ENCODE peak calls at places on chromosome 1, in six cellular contexts. K is MV-4-11; V is upper lobe of right lung; Q is effector memory CD8-positive, alpha-beta T cell; R is foreskin fibroblast; U is HS-27A. T is an unnamed sample.
A peak's percentile ranks its signal among the peaks of the same experiment; 100 is the strongest.

GRCh38 chr1:184753608-184754478 is 815 bp downstream of the EDEM3 start:
- DNase-seq in U (no peak), K (peak; percentile 74), V (peak; percentile 81), R (no peak), Q (peak; percentile 45), T (no peak)

GRCh38 chr1:38486115-38486514 is 373.5 kb downstream of the RRAGC start:
- DNase-seq in Q (no peak), R (no peak), U (no peak), V (no peak), K (no peak), T (no peak)

GRCh38 chr1:100313382-100313781 is 38.9 kb upstream of the CDC14A start:
- DNase-seq in U (no peak), V (no peak), K (no peak), R (no peak), Q (no peak), T (no peak)

GRCh38 chr1:231581859-231582258 is 44.7 kb upstream of the DISC1 start:
- DNase-seq in K (no peak), V (no peak), R (no peak), U (no peak), Q (no peak), T (no peak)

GRCh38 chr1:161200992-161201827 is 957 bp upstream of the NDUFS2 start:
- DNase-seq in K (peak; percentile 87), U (no peak), R (peak; percentile 89), Q (no peak), V (no peak), T (peak; percentile 64)

GRCh38 chr1:181806791-181807190 is 254.7 kb downstream of the ZNF648 start:
- DNase-seq in V (no peak), Q (no peak), U (no peak), R (no peak), K (no peak), T (no peak)

GRCh38 chr1:75791022-75791421 is 5.0 kb downstream of the RABGGTB start:
- DNase-seq in V (no peak), U (no peak), K (no peak), Q (no peak), R (no peak), T (no peak)

GRCh38 chr1:81349194-81349965 is 451.4 kb upstream of the ADGRL2 start:
- DNase-seq in U (no peak), V (no peak), Q (no peak), K (no peak), R (no peak), T (no peak)

GRCh38 chr1:224928906-224929305 is 569 bp upstream of the DNAH14 start:
- DNase-seq in R (no peak), Q (no peak), U (no peak), K (no peak), V (no peak), T (no peak)